ENCODE peak calls at places on chromosomes 12 and 14, in five cellular contexts. S, K, C, H and M are unnamed samples.

GRCh38 chr14:80805136-80805535 is 136.4 kb downstream of the CEP128 start:
- DNase-seq in S (no peak), H (no peak), K (no peak), C (no peak), M (no peak)

GRCh38 chr12:100843061-100843460 is 48.5 kb downstream of the ANO4 start:
- DNase-seq in S (no peak), C (no peak), K (no peak), H (no peak), M (no peak)

GRCh38 chr12:26523708-26524150 is 309.3 kb downstream of the ITPR2 start:
- DNase-seq in H (no peak), K (peak), S (no peak), C (peak), M (peak)

GRCh38 chr14:90388982-90389381 is 7.8 kb upstream of the CALM1 start:
- DNase-seq in K (no peak), S (no peak), H (no peak), C (no peak), M (no peak)

GRCh38 chr14:84857129-84857528 is 672.8 kb upstream of the FLRT2 start:
- DNase-seq in S (no peak), H (no peak), K (no peak), C (no peak), M (no peak)

GRCh38 chr14:30270200-30271161 is 288.5 kb upstream of the G2E3 start:
- DNase-seq in K (peak), H (peak), C (peak), S (peak), M (peak)

GRCh38 chr14:73610692-73611091 is 1.6 kb upstream of the ACOT6 start:
- DNase-seq in C (no peak), K (peak), H (no peak), S (no peak), M (peak)

GRCh38 chr14:90522585-90523191 is 125.9 kb downstream of the CALM1 start:
- DNase-seq in C (no peak), S (peak), K (no peak), H (peak), M (peak)

GRCh38 chr12:102093319-102093718 is 26.6 kb downstream of the NUP37 start:
- DNase-seq in C (no peak), S (no peak), H (no peak), K (no peak), M (no peak)

GRCh38 chr12:55927588-55928502 is at the start of gene PYM1:
- DNase-seq in C (peak), H (peak), K (peak), S (no peak), M (peak)

GRCh38 chr14:34334329-34334728 is 127.7 kb downstream of the SPTSSA start:
- DNase-seq in K (peak), H (no peak), C (no peak), S (no peak), M (no peak)

GRCh38 chr12:105385141-105385540 is 54.6 kb downstream of the C12orf75 start:
- DNase-seq in S (no peak), H (no peak), K (no peak), C (no peak), M (no peak)

GRCh38 chr14:100271247-100271939 is 32.4 kb downstream of the YY1 start:
- DNase-seq in C (no peak), H (no peak), S (no peak), K (peak), M (peak)